ENCODE peak calls at places on chromosome 20, in seven cellular contexts. B is body of pancreas; U is hepatocyte; T is suprapubic skin; R is heart right ventricle; F is mammary epithelial cell; S is CD8-positive, alpha-beta T cell. J is an unnamed sample.

GRCh38 chr20:18719426-18719825 is 94.2 kb upstream of the SCP2D1 start:
- DNase-seq in B (no peak), U (no peak), T (no peak), R (no peak), F (no peak), S (no peak), J (no peak)

GRCh38 chr20:62516345-62516744 is 40.5 kb upstream of the GATA5 start:
- DNase-seq in B (peak; percentile 29), U (no peak), T (no peak), R (no peak), F (no peak), S (no peak), J (no peak)

GRCh38 chr20:37992802-37993538 is 40.3 kb downstream of the TTI1 start:
- DNase-seq in B (no peak), U (peak; percentile 69), T (no peak), R (peak; percentile 72), F (peak; percentile 82), S (peak; percentile 21), J (peak; percentile 57)

GRCh38 chr20:38692436-38693411 is 31.6 kb upstream of the SLC32A1 start:
- DNase-seq in B (peak; percentile 46), U (peak; percentile 87), T (no peak), R (peak; percentile 63), F (peak; percentile 60), S (peak; percentile 60), J (peak; percentile 85)

GRCh38 chr20:36339646-36340592 is 33.8 kb downstream of the DLGAP4 start:
- DNase-seq in B (no peak), U (no peak), T (no peak), R (no peak), F (no peak), S (no peak), J (no peak)

GRCh38 chr20:51014797-51015722 is 7.8 kb downstream of the KCNG1 start:
- DNase-seq in B (peak; percentile 51), U (peak; percentile 80), T (no peak), R (peak; percentile 15), F (peak; percentile 35), S (no peak), J (peak; percentile 77)

GRCh38 chr20:31842471-31843157 is 2.8 kb downstream of the FOXS1 start:
- DNase-seq in B (no peak), U (no peak), T (no peak), R (peak; percentile 84), F (no peak), S (no peak), J (no peak)

GRCh38 chr20:39813190-39813829 is 851.2 kb downstream of the DHX35 start:
- DNase-seq in B (no peak), U (no peak), T (no peak), R (no peak), F (no peak), S (no peak), J (no peak)

GRCh38 chr20:35529552-35529951 is at the start of gene C20orf173:
- DNase-seq in B (no peak), U (no peak), T (no peak), R (no peak), F (no peak), S (no peak), J (no peak)

GRCh38 chr20:35443003-35443402 is 5.0 kb upstream of the GDF5 start:
- DNase-seq in B (no peak), U (no peak), T (no peak), R (no peak), F (no peak), S (no peak), J (no peak)

GRCh38 chr20:60069626-60070025 is 111.4 kb downstream of the CDH26 start:
- DNase-seq in B (no peak), U (no peak), T (no peak), R (no peak), F (no peak), S (no peak), J (peak; percentile 31)

GRCh38 chr20:61956396-61957342 is 109.0 kb downstream of the TAF4 start:
- DNase-seq in B (peak; percentile 41), U (no peak), T (no peak), R (no peak), F (no peak), S (no peak), J (peak; percentile 70)

GRCh38 chr20:59153832-59154231 is 9.8 kb upstream of the ZNF831 start:
- DNase-seq in B (no peak), U (no peak), T (no peak), R (no peak), F (no peak), S (no peak), J (no peak)

GRCh38 chr20:34713194-34713943 is 9.2 kb downstream of the TP53INP2 start:
- DNase-seq in B (no peak), U (peak; percentile 76), T (no peak), R (peak; percentile 52), F (peak; percentile 94), S (no peak), J (no peak)

GRCh38 chr20:58890454-58891075 is 38.0 kb downstream of the GNAS start:
- DNase-seq in B (peak; percentile 66), U (no peak), T (peak; percentile 84), R (peak; percentile 83), F (peak; percentile 64), S (peak; percentile 73), J (peak; percentile 83)

GRCh38 chr20:32215147-32215546 is 7.5 kb downstream of the POFUT1 start:
- DNase-seq in B (no peak), U (no peak), T (no peak), R (no peak), F (no peak), S (no peak), J (no peak)

GRCh38 chr20:57439432-57439831 is 48.2 kb downstream of the RBM38 start:
- DNase-seq in B (peak; percentile 92), U (no peak), T (no peak), R (peak; percentile 78), F (peak; percentile 47), S (no peak), J (no peak)

GRCh38 chr20:32240220-32240619 is 32.5 kb downstream of the POFUT1 start:
- DNase-seq in B (no peak), U (no peak), T (no peak), R (no peak), F (no peak), S (no peak), J (peak; percentile 68)

GRCh38 chr20:62906209-62906608 is 20.1 kb downstream of the DIDO1 start:
- DNase-seq in B (no peak), U (no peak), T (no peak), R (peak; percentile 58), F (no peak), S (no peak), J (no peak)

GRCh38 chr20:38245753-38246152 is 14.8 kb downstream of the KIAA1755 start:
- DNase-seq in B (no peak), U (no peak), T (no peak), R (no peak), F (no peak), S (no peak), J (no peak)

GRCh38 chr20:15889073-15889923 is 684.0 kb downstream of the KIF16B start:
- DNase-seq in B (no peak), U (peak; percentile 19), T (no peak), R (no peak), F (no peak), S (no peak), J (no peak)

GRCh38 chr20:14401479-14402138 is 64.2 kb upstream of the FLRT3 start:
- DNase-seq in B (no peak), U (no peak), T (no peak), R (no peak), F (no peak), S (no peak), J (no peak)

GRCh38 chr20:45449528-45449927 is 20.0 kb upstream of the WFDC2 start:
- DNase-seq in B (no peak), U (no peak), T (no peak), R (no peak), F (no peak), S (no peak), J (no peak)

GRCh38 chr20:56194042-56194441 is 54.5 kb upstream of the MC3R start:
- DNase-seq in B (no peak), U (no peak), T (no peak), R (no peak), F (no peak), S (no peak), J (peak; percentile 58)

GRCh38 chr20:56200456-56200855 is 48.1 kb upstream of the MC3R start:
- DNase-seq in B (no peak), U (no peak), T (no peak), R (no peak), F (no peak), S (no peak), J (peak; percentile 30)

GRCh38 chr20:56195946-56196345 is 52.6 kb upstream of the MC3R start:
- DNase-seq in B (no peak), U (no peak), T (no peak), R (no peak), F (peak; percentile 11), S (no peak), J (no peak)
- H3K9me3 ChIP-seq in B (no peaks in the 10 kb centered on the region), U (no peaks in the 10 kb centered on the region), T (peaks cover 9% of the 10 kb centered on the region), R (peaks cover 2% of the 10 kb centered on the region), F (peaks cover 15% of the 10 kb centered on the region), S (no peaks in the 10 kb centered on the region), J (peaks cover 14% of the 10 kb centered on the region)

DNA sequence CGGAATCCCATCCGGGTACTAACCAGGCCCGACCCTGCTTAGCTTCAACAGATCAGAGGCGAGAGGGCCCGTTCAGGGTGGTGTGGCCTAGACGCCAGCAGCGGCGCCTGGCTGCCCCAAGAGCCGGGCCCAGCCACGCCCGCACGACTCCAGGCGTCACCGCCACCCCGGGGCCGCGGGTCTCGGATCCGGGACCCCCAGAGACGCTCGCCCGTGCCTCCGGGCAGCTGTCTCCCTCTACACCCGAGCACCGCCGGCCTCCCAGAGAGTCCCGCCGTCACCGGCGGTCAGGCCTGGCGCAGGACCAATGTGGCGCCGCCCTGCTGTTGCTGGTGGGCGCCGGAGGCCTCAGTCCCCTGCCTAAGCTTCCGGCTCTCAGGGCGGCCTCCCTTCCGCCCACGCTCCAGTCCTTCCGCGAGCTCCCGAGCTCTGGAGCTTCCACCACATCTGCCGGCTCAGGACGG is 441.2 kb upstream of the DEFB115 start:
- DNase-seq in B (no peak), U (no peak), T (peak; percentile 86), R (no peak), F (no peak), S (no peak), J (no peak)
- H3K9me3 ChIP-seq in B (no peaks in the 10 kb centered on the region), U (peaks cover 17% of the 10 kb centered on the region), T (peaks cover 16% of the 10 kb centered on the region), R (no peaks in the 10 kb centered on the region), F (peaks cover 52% of the 10 kb centered on the region), S (no peaks in the 10 kb centered on the region), J (peaks cover 5% of the 10 kb centered on the region)

GRCh38 chr20:49287555-49288249 is 9.8 kb upstream of the ZNFX1 start:
- DNase-seq in B (no peak), U (no peak), T (no peak), R (no peak), F (no peak), S (no peak), J (peak; percentile 79)
- H3K9me3 ChIP-seq in B (no peaks in the 10 kb centered on the region), U (no peaks in the 10 kb centered on the region), T (peaks cover 14% of the 10 kb centered on the region), R (no peaks in the 10 kb centered on the region), F (no peaks in the 10 kb centered on the region), S (peaks cover 37% of the 10 kb centered on the region), J (peaks cover 42% of the 10 kb centered on the region)

GRCh38 chr20:29085625-29086024 is 2171.8 kb upstream of the DEFB115 start:
- DNase-seq in B (no peak), U (no peak), T (no peak), R (no peak), F (no peak), S (no peak), J (no peak)

GRCh38 chr20:29079769-29080690 is 2177.4 kb upstream of the DEFB115 start:
- DNase-seq in B (peak; percentile 27), U (no peak), T (no peak), R (peak; percentile 51), F (no peak), S (no peak), J (no peak)
- H3K9me3 ChIP-seq in B (peaks cover 3% of the 10 kb centered on the region), U (no peaks in the 10 kb centered on the region), T (peaks cover 8% of the 10 kb centered on the region), R (peaks cover 3% of the 10 kb centered on the region), F (peaks cover 19% of the 10 kb centered on the region), S (no peaks in the 10 kb centered on the region), J (peaks cover 5% of the 10 kb centered on the region)

GRCh38 chr20:43416591-43417228 is 41.0 kb upstream of the SRSF6 start:
- DNase-seq in B (no peak), U (no peak), T (no peak), R (no peak), F (no peak), S (no peak), J (no peak)
- H3K9me3 ChIP-seq in B (no peaks in the 10 kb centered on the region), U (no peaks in the 10 kb centered on the region), T (peaks cover 12% of the 10 kb centered on the region), R (peaks cover 3% of the 10 kb centered on the region), F (peaks cover 6% of the 10 kb centered on the region), S (peaks cover 12% of the 10 kb centered on the region), J (peaks cover 41% of the 10 kb centered on the region)

J was measured in Caco-2.